ENCODE peak calls at places on chromosomes 11 and 22, in nine cellular contexts. One of them, this sample, is unnamed.

GRCh38 chr22:29917052-29917902 is 34.3 kb downstream of the MTMR3 start:
- DNase-seq in activated naive CD4-positive, alpha-beta T cell treated with anti-CD3 and anti-CD28 coated beads for 36 hours: no peak
- DNase-seq in NCI-H1417: no peak
- DNase-seq in HEK293T: no peak
- DNase-seq in pancreas: no peak
- DNase-seq in stimulated activated CD4-positive, alpha-beta T cell treated with anti-CD3 and anti-CD28 coated beads, Interleukin-1b, Interleukin-23, amount 100 ng/mL, for 4 hours: no peak
- DNase-seq in Calu3: no peak
- DNase-seq in dorsolateral prefrontal cortex: no peak
- DNase-seq in mesendoderm: no peak
- DNase-seq in this sample: no peak

GRCh38 chr11:69310934-69311766 is 17.2 kb downstream of the MYEOV start:
- DNase-seq in NCI-H1417: no peak
- DNase-seq in stimulated activated CD4-positive, alpha-beta T cell treated with anti-CD3 and anti-CD28 coated beads, Interleukin-1b, Interleukin-23, amount 100 ng/mL, for 4 hours: no peak
- DNase-seq in Calu3: no peak
- DNase-seq in mesendoderm: no peak
- DNase-seq in dorsolateral prefrontal cortex: no peak
- DNase-seq in activated naive CD4-positive, alpha-beta T cell treated with anti-CD3 and anti-CD28 coated beads for 36 hours: peak
- DNase-seq in pancreas: no peak
- DNase-seq in HEK293T: no peak
- DNase-seq in this sample: no peak

GRCh38 chr22:27990879-27991278 is 71.8 kb upstream of the PITPNB start:
- DNase-seq in HEK293T: peak
- DNase-seq in activated naive CD4-positive, alpha-beta T cell treated with anti-CD3 and anti-CD28 coated beads for 36 hours: no peak
- DNase-seq in NCI-H1417: no peak
- DNase-seq in Calu3: peak
- DNase-seq in stimulated activated CD4-positive, alpha-beta T cell treated with anti-CD3 and anti-CD28 coated beads, Interleukin-1b, Interleukin-23, amount 100 ng/mL, for 4 hours: no peak
- DNase-seq in dorsolateral prefrontal cortex: peak
- DNase-seq in mesendoderm: peak
- DNase-seq in pancreas: no peak
- DNase-seq in this sample: no peak

GRCh38 chr22:22403771-22404170 is 104.8 kb downstream of the ZNF280B start:
- DNase-seq in NCI-H1417: no peak
- DNase-seq in activated naive CD4-positive, alpha-beta T cell treated with anti-CD3 and anti-CD28 coated beads for 36 hours: no peak
- DNase-seq in Calu3: no peak
- DNase-seq in stimulated activated CD4-positive, alpha-beta T cell treated with anti-CD3 and anti-CD28 coated beads, Interleukin-1b, Interleukin-23, amount 100 ng/mL, for 4 hours: no peak
- DNase-seq in mesendoderm: no peak
- DNase-seq in dorsolateral prefrontal cortex: no peak
- DNase-seq in pancreas: no peak
- DNase-seq in HEK293T: no peak
- DNase-seq in this sample: no peak

GRCh38 chr11:32099516-32099915 is 8.6 kb downstream of the RCN1 start:
- DNase-seq in NCI-H1417: no peak
- DNase-seq in Calu3: no peak
- DNase-seq in HEK293T: no peak
- DNase-seq in pancreas: no peak
- DNase-seq in stimulated activated CD4-positive, alpha-beta T cell treated with anti-CD3 and anti-CD28 coated beads, Interleukin-1b, Interleukin-23, amount 100 ng/mL, for 4 hours: no peak
- DNase-seq in mesendoderm: no peak
- DNase-seq in activated naive CD4-positive, alpha-beta T cell treated with anti-CD3 and anti-CD28 coated beads for 36 hours: no peak
- DNase-seq in dorsolateral prefrontal cortex: no peak
- DNase-seq in this sample: no peak

GRCh38 chr11:40140560-40140959 is 1318.9 kb downstream of the LRRC4C start:
- DNase-seq in mesendoderm: no peak
- DNase-seq in HEK293T: no peak
- DNase-seq in pancreas: no peak
- DNase-seq in Calu3: no peak
- DNase-seq in dorsolateral prefrontal cortex: no peak
- DNase-seq in NCI-H1417: no peak
- DNase-seq in stimulated activated CD4-positive, alpha-beta T cell treated with anti-CD3 and anti-CD28 coated beads, Interleukin-1b, Interleukin-23, amount 100 ng/mL, for 4 hours: no peak
- DNase-seq in activated naive CD4-positive, alpha-beta T cell treated with anti-CD3 and anti-CD28 coated beads for 36 hours: no peak
- DNase-seq in this sample: no peak

GRCh38 chr11:117610901-117611300 is 186.1 kb downstream of the DSCAML1 start:
- DNase-seq in pancreas: no peak
- DNase-seq in dorsolateral prefrontal cortex: no peak
- DNase-seq in activated naive CD4-positive, alpha-beta T cell treated with anti-CD3 and anti-CD28 coated beads for 36 hours: no peak
- DNase-seq in NCI-H1417: no peak
- DNase-seq in Calu3: no peak
- DNase-seq in stimulated activated CD4-positive, alpha-beta T cell treated with anti-CD3 and anti-CD28 coated beads, Interleukin-1b, Interleukin-23, amount 100 ng/mL, for 4 hours: no peak
- DNase-seq in HEK293T: no peak
- DNase-seq in mesendoderm: no peak
- DNase-seq in this sample: no peak

GRCh38 chr11:86869531-86869930 is 69.2 kb downstream of the PRSS23 start:
- DNase-seq in pancreas: no peak
- DNase-seq in Calu3: no peak
- DNase-seq in NCI-H1417: no peak
- DNase-seq in dorsolateral prefrontal cortex: no peak
- DNase-seq in HEK293T: no peak
- DNase-seq in activated naive CD4-positive, alpha-beta T cell treated with anti-CD3 and anti-CD28 coated beads for 36 hours: no peak
- DNase-seq in mesendoderm: no peak
- DNase-seq in stimulated activated CD4-positive, alpha-beta T cell treated with anti-CD3 and anti-CD28 coated beads, Interleukin-1b, Interleukin-23, amount 100 ng/mL, for 4 hours: no peak
- DNase-seq in this sample: no peak